ENCODE peak calls at places on chromosomes 13 and 19, in ten cellular contexts. K is Karpas-422, I is hepatocyte, T is HCT116, Q is GM23338, X is PC-9, G is GM23248, S is PC-3, H is OCI-LY7, Z is SK-N-SH. O is an unnamed sample. For H3K9me2 and H3K4me1, the result is how much of the 10 kb centered on the place peaks cover.

GRCh38 chr19:16225279-16226183 is 27.8 kb downstream of the AP1M1 start:
- DNase-seq in K (no peak), I (no peak), T (no peak), Q (no peak), X (no peak), G (no peak), S (no peak), H (no peak), Z (peak), O (no peak)

GRCh38 chr19:48513289-48514122 is 1.9 kb upstream of the LMTK3 start:
- DNase-seq in K (peak), I (peak), T (peak), Q (peak), X (peak), G (peak), S (peak), H (peak), Z (peak), O (peak)

GRCh38 chr19:54388001-54388802 is 23.5 kb upstream of the LAIR1 start:
- DNase-seq in K (no peak), I (no peak), T (no peak), Q (peak), X (no peak), G (peak), S (no peak), H (peak), Z (no peak), O (peak)

GRCh38 chr13:111046590-111047141 is 68.4 kb upstream of the ARHGEF7 start:
- DNase-seq in K (peak), I (no peak), T (no peak), Q (no peak), X (no peak), G (peak), S (no peak), H (no peak), Z (no peak), O (peak)

GRCh38 chr13:98649861-98650260 is 73.0 kb upstream of the STK24 start:
- DNase-seq in K (no peak), I (no peak), T (no peak), Q (no peak), X (no peak), G (no peak), S (no peak), H (no peak), Z (no peak), O (no peak)

GRCh38 chr19:3554254-3555083 is 2.9 kb downstream of the MFSD12 start:
- DNase-seq in K (no peak), I (no peak), T (no peak), Q (no peak), X (no peak), G (no peak), S (no peak), H (peak), Z (peak), O (peak)

GRCh38 chr13:23608704-23609413 is 38.6 kb downstream of the TNFRSF19 start:
- DNase-seq in K (no peak), I (no peak), T (no peak), Q (no peak), X (no peak), G (peak), S (no peak), H (no peak), Z (peak), O (no peak)

GRCh38 chr13:110306960-110307696 is at the start of the genes COL4A1 and COL4A2:
- DNase-seq in K (no peak), I (peak), T (no peak), Q (peak), X (no peak), G (peak), S (peak), H (no peak), Z (peak), O (no peak)

GRCh38 chr19:13841339-13842293 is 35.3 kb upstream of the NANOS3 start:
- DNase-seq in K (peak), I (peak), T (no peak), Q (no peak), X (peak), G (peak), S (peak), H (no peak), Z (peak), O (peak)

GRCh38 chr19:31211088-31211487 is 138.1 kb downstream of the TSHZ3 start:
- DNase-seq in K (no peak), I (no peak), T (no peak), Q (no peak), X (no peak), G (no peak), S (no peak), H (no peak), Z (no peak), O (no peak)

GRCh38 chr19:3479177-3479818 is 1.0 kb downstream of the SMIM24 start:
- DNase-seq in K (peak), I (peak), T (peak), Q (peak), X (no peak), G (peak), S (peak), H (peak), Z (peak), O (peak)

GRCh38 chr13:40777957-40778235 is 6.9 kb upstream of the MRPS31 start:
- DNase-seq in K (no peak), I (no peak), T (no peak), Q (no peak), X (no peak), G (no peak), S (no peak), H (no peak), Z (no peak), O (no peak)

GRCh38 chr13:112218416-112218815 is 151.5 kb downstream of the SOX1 start:
- DNase-seq in K (no peak), I (no peak), T (no peak), Q (no peak), X (no peak), G (no peak), S (no peak), H (no peak), Z (no peak), O (no peak)

GRCh38 chr19:35400773-35401100 is 29.9 kb downstream of the GPR42 start:
- DNase-seq in K (no peak), I (no peak), T (no peak), Q (no peak), X (no peak), G (no peak), S (no peak), H (no peak), Z (no peak), O (no peak)

GRCh38 chr13:83295684-83296083 is 586.6 kb downstream of the SLITRK1 start:
- DNase-seq in K (no peak), I (no peak), T (no peak), Q (no peak), X (no peak), G (no peak), S (no peak), H (no peak), Z (no peak), O (no peak)

GRCh38 chr13:80134360-80134759 is 206.6 kb downstream of the SPRY2 start:
- DNase-seq in K (no peak), I (no peak), T (no peak), Q (no peak), X (no peak), G (no peak), S (no peak), H (no peak), Z (no peak), O (no peak)

GRCh38 chr19:11984986-11985385 is 20.1 kb downstream of the ZNF763 start:
- DNase-seq in K (peak), I (no peak), T (no peak), Q (peak), X (no peak), G (no peak), S (no peak), H (peak), Z (peak), O (no peak)

GRCh38 chr19:50003810-50004419 is 21.3 kb downstream of the VRK3 start:
- DNase-seq in K (no peak), I (peak), T (peak), Q (no peak), X (peak), G (peak), S (peak), H (no peak), Z (no peak), O (peak)

GRCh38 chr13:72959643-72960042 is 99.2 kb upstream of the KLF5 start:
- DNase-seq in K (no peak), I (no peak), T (no peak), Q (no peak), X (peak), G (peak), S (peak), H (no peak), Z (no peak), O (no peak)

GRCh38 chr19:49328741-49329140 is 3.8 kb upstream of the SLC6A16 start:
- DNase-seq in K (no peak), I (no peak), T (no peak), Q (no peak), X (no peak), G (no peak), S (no peak), H (no peak), Z (no peak), O (no peak)

GRCh38 chr13:114067886-114068722 is 64.3 kb downstream of the RASA3 start:
- DNase-seq in K (no peak), I (no peak), T (no peak), Q (no peak), X (no peak), G (no peak), S (no peak), H (no peak), Z (no peak), O (peak)

GRCh38 chr13:97238432-97238831 is 16.3 kb downstream of the MBNL2 start:
- DNase-seq in K (no peak), I (no peak), T (no peak), Q (no peak), X (no peak), G (no peak), S (no peak), H (no peak), Z (no peak), O (no peak)

GRCh38 chr13:101691326-101691725 is 238.9 kb downstream of the ITGBL1 start:
- DNase-seq in K (no peak), I (no peak), T (no peak), Q (no peak), X (no peak), G (peak), S (peak), H (no peak), Z (no peak), O (no peak)

GRCh38 chr13:107200491-107200890 is 632.6 kb upstream of the ARGLU1 start:
- DNase-seq in K (no peak), I (no peak), T (no peak), Q (no peak), X (no peak), G (no peak), S (peak), H (no peak), Z (no peak), O (no peak)

GRCh38 chr13:62525652-62526051 is 1110.0 kb upstream of the PCDH20 start:
- DNase-seq in K (no peak), I (no peak), T (no peak), Q (no peak), X (no peak), G (no peak), S (no peak), H (no peak), Z (no peak), O (no peak)

GRCh38 chr19:55809381-55810058 is 22.3 kb downstream of the NLRP11 start:
- DNase-seq in K (peak), I (peak), T (peak), Q (peak), X (peak), G (peak), S (peak), H (peak), Z (peak), O (peak)

GRCh38 chr13:49791214-49791752 is 1.2 kb downstream of the KPNA3 start:
- DNase-seq in K (peak), I (peak), T (no peak), Q (peak), X (peak), G (peak), S (peak), H (peak), Z (peak), O (peak)

GRCh38 chr13:22110368-22110767 is 439.5 kb downstream of the FGF9 start:
- DNase-seq in K (no peak), I (no peak), T (no peak), Q (no peak), X (no peak), G (peak), S (peak), H (no peak), Z (no peak), O (no peak)

GRCh38 chr13:104372128-104372527 is 1305.9 kb upstream of the SLC10A2 start:
- DNase-seq in K (no peak), I (no peak), T (no peak), Q (no peak), X (no peak), G (no peak), S (no peak), H (no peak), Z (no peak), O (no peak)

GRCh38 chr13:113671066-113672001 is 4.3 kb downstream of the GRK1 start:
- DNase-seq in K (no peak), I (no peak), T (no peak), Q (no peak), X (no peak), G (no peak), S (no peak), H (no peak), Z (no peak), O (no peak)

GRCh38 chr19:12766051-12766521 is 9.3 kb downstream of the HOOK2 start:
- DNase-seq in K (no peak), I (peak), T (no peak), Q (peak), X (peak), G (peak), S (peak), H (peak), Z (no peak), O (peak)

GRCh38 chr13:52155177-52155576 is 4.2 kb downstream of the NEK3 start:
- DNase-seq in K (no peak), I (no peak), T (no peak), Q (no peak), X (no peak), G (no peak), S (no peak), H (no peak), Z (no peak), O (no peak)
- H3K9me2 ChIP-seq in K (under half), I (under half), T (under half), Q (under half), X (under half), G (under half), S (under half), H (under half), Z (under half), O (under half)

GRCh38 chr13:77310161-77310560 is 16.7 kb downstream of the MYCBP2 start:
- DNase-seq in K (no peak), I (no peak), T (no peak), Q (no peak), X (no peak), G (no peak), S (no peak), H (no peak), Z (no peak), O (no peak)
- H3K4me1 ChIP-seq in K (half or more), I (under half), T (under half), Q (half or more), X (under half), G (under half), S (under half), H (under half), Z (under half), O (under half)

GRCh38 chr19:41554902-41555301 is 21.1 kb upstream of the CEACAM21 start:
- DNase-seq in K (no peak), I (no peak), T (no peak), Q (no peak), X (no peak), G (no peak), S (no peak), H (no peak), Z (no peak), O (peak)
- H3K9me2 ChIP-seq in K (under half), I (under half), T (under half), Q (under half), X (under half), G (under half), S (under half), H (under half), Z (under half), O (under half)

DNA sequence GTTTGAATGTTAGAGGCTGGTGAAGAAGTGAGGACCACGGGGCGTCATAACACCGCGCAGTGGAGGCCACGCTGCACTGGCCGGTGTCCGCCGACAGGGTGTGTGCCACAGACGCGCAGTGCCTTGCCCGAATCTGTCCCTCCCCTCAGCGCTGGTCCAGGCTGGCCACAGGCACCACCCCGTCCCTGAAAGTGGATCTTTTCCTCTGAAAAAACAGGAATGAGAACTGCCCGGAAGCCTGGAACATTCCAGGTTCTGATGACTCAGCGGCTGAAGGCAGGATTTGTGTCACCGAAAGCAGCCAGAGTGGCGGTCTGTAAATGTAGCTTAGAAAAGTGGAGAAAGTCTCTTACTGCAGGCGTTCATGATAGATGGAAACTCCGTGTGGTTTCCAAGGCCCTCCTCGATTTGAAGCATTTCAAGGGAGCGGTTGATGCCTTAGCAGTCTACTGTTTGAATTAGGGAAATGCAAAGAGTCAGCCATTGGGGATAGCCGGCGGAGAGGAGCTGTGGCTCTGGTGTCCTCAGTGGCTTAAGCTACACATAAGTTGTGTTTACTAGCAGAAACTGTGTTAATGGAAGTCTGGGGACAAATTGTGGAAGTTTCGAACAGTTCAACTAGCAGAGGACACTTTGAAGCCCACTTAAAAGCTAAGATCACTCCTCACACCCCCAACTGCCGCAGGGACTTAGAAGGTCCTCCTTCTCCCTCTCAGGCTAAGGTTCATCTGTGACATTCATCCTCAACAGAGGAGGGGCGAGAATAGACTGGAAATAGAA is 70.8 kb downstream of the NUFIP1 start:
- DNase-seq in K (peak), I (peak), T (peak), Q (peak), X (peak), G (peak), S (peak), H (peak), Z (peak), O (peak)
- H3K4me1 ChIP-seq in K (under half), I (under half), T (under half), Q (under half), X (under half), G (under half), S (under half), H (under half), Z (under half), O (under half)

GRCh38 chr13:39734952-39735351 is 79.5 kb downstream of the COG6 start:
- DNase-seq in K (no peak), I (no peak), T (no peak), Q (no peak), X (no peak), G (no peak), S (no peak), H (no peak), Z (no peak), O (no peak)

GRCh38 chr13:39737047-39737446 is 81.6 kb downstream of the COG6 start:
- DNase-seq in K (no peak), I (no peak), T (no peak), Q (no peak), X (no peak), G (no peak), S (no peak), H (no peak), Z (no peak), O (no peak)
- H3K9me2 ChIP-seq in K (under half), I (under half), T (under half), Q (under half), X (under half), G (under half), S (under half), H (under half), Z (under half), O (under half)

GRCh38 chr19:18419195-18419698 is at the start of gene SSBP4:
- DNase-seq in K (peak), I (peak), T (no peak), Q (peak), X (peak), G (peak), S (peak), H (peak), Z (peak), O (peak)

GRCh38 chr19:18421371-18421959 is 2.3 kb downstream of the SSBP4 start:
- DNase-seq in K (no peak), I (no peak), T (no peak), Q (no peak), X (no peak), G (no peak), S (no peak), H (no peak), Z (no peak), O (no peak)

GRCh38 chr19:18419699-18420460 is 682 bp downstream of the SSBP4 start:
- DNase-seq in K (peak), I (peak), T (no peak), Q (peak), X (no peak), G (peak), S (peak), H (peak), Z (peak), O (no peak)

GRCh38 chr19:18422530-18423191 is 3.5 kb downstream of the SSBP4 start:
- DNase-seq in K (no peak), I (no peak), T (no peak), Q (no peak), X (no peak), G (no peak), S (no peak), H (peak), Z (no peak), O (no peak)

GRCh38 chr19:18420931-18421330 is 1.7 kb downstream of the SSBP4 start:
- DNase-seq in K (no peak), I (no peak), T (no peak), Q (no peak), X (no peak), G (no peak), S (no peak), H (no peak), Z (no peak), O (no peak)
- H3K4me1 ChIP-seq in K (under half), I (half or more), T (under half), Q (under half), X (under half), G (under half), S (under half), H (half or more), Z (under half), O (under half)

GRCh38 chr13:47004552-47004951 is 107.7 kb upstream of the HTR2A start:
- DNase-seq in K (no peak), I (no peak), T (no peak), Q (no peak), X (no peak), G (no peak), S (no peak), H (no peak), Z (no peak), O (no peak)
- H3K9me2 ChIP-seq in K (under half), I (under half), T (under half), Q (under half), X (under half), G (under half), S (under half), H (under half), Z (under half), O (under half)

GRCh38 chr13:32825481-32825880 is 190.7 kb upstream of the KL start:
- DNase-seq in K (no peak), I (no peak), T (no peak), Q (no peak), X (no peak), G (no peak), S (no peak), H (no peak), Z (no peak), O (no peak)
- H3K4me1 ChIP-seq in K (under half), I (under half), T (under half), Q (under half), X (under half), G (under half), S (half or more), H (under half), Z (under half), O (under half)

GRCh38 chr19:45677351-45678230 is 9.6 kb downstream of the GIPR start:
- DNase-seq in K (peak), I (peak), T (peak), Q (peak), X (peak), G (peak), S (peak), H (peak), Z (peak), O (peak)
- H3K9me2 ChIP-seq in K (under half), I (under half), T (under half), Q (under half), X (under half), G (under half), S (under half), H (under half), Z (under half), O (under half)